ENCODE peak calls at places on chromosomes 6 and 20, in six cellular contexts. P, E, F, S, I and L are unnamed samples.

GRCh38 chr20:2237059-2237458 is 58.7 kb upstream of the TGM3 start:
- DNase-seq in P (peak), E (no peak), F (no peak), S (peak), I (peak), L (no peak)

GRCh38 chr6:166925141-166925996 is 31.0 kb downstream of the RNASET2 start:
- DNase-seq in P (no peak), E (no peak), F (no peak), S (no peak), I (no peak), L (no peak)

GRCh38 chr6:64250126-64250525 is 614.5 kb downstream of the PHF3 start:
- DNase-seq in P (peak), E (no peak), F (no peak), S (no peak), I (peak), L (no peak)

GRCh38 chr6:43798688-43799444 is 28.9 kb downstream of the VEGFA start:
- DNase-seq in P (peak), E (no peak), F (no peak), S (peak), I (peak), L (no peak)

GRCh38 chr6:156762547-156762946 is 14.6 kb upstream of the ARID1B start:
- DNase-seq in P (no peak), E (no peak), F (no peak), S (no peak), I (no peak), L (no peak)

GRCh38 chr6:158793432-158793831 is 25.7 kb downstream of the EZR start:
- DNase-seq in P (no peak), E (no peak), F (no peak), S (no peak), I (peak), L (no peak)

GRCh38 chr20:14612389-14612788 is 275.0 kb upstream of the FLRT3 start:
- DNase-seq in P (no peak), E (no peak), F (no peak), S (no peak), I (peak), L (no peak)

GRCh38 chr6:84575264-84575663 is 189.1 kb downstream of the TBX18 start:
- DNase-seq in P (no peak), E (no peak), F (no peak), S (no peak), I (peak), L (no peak)

GRCh38 chr6:105985816-105986632 is 100.1 kb upstream of the PRDM1 start:
- DNase-seq in P (no peak), E (no peak), F (no peak), S (no peak), I (no peak), L (no peak)

GRCh38 chr6:107811591-107812218 is 12.4 kb downstream of the SCML4 start:
- DNase-seq in P (peak), E (no peak), F (no peak), S (no peak), I (no peak), L (no peak)

GRCh38 chr6:132362318-132363185 is 38.7 kb downstream of the MOXD1 start:
- DNase-seq in P (no peak), E (no peak), F (no peak), S (no peak), I (no peak), L (no peak)

GRCh38 chr20:57986776-57987175 is 241.7 kb downstream of the ANKRD60 start:
- DNase-seq in P (no peak), E (no peak), F (no peak), S (no peak), I (no peak), L (peak)

GRCh38 chr6:22470454-22471368 is 98.7 kb upstream of the HDGFL1 start:
- DNase-seq in P (peak), E (no peak), F (no peak), S (no peak), I (peak), L (no peak)

GRCh38 chr20:25052255-25053206 is 5.4 kb downstream of the ACSS1 start:
- DNase-seq in P (peak), E (no peak), F (no peak), S (no peak), I (no peak), L (no peak)

GRCh38 chr6:131825946-131826345 is 18.1 kb downstream of the ENPP1 start:
- DNase-seq in P (no peak), E (no peak), F (no peak), S (no peak), I (peak), L (no peak)

GRCh38 chr20:26209171-26209941 is 512.7 kb upstream of the ZNF337 start:
- DNase-seq in P (peak), E (peak), F (no peak), S (peak), I (no peak), L (no peak)

GRCh38 chr6:134060491-134061106 is 8.2 kb upstream of the SLC2A12 start:
- DNase-seq in P (peak), E (no peak), F (no peak), S (no peak), I (peak), L (no peak)

GRCh38 chr20:3146732-3147341 is 12.8 kb downstream of the FASTKD5 start:
- DNase-seq in P (no peak), E (no peak), F (no peak), S (no peak), I (peak), L (no peak)

GRCh38 chr20:51628533-51629398 is 86.2 kb upstream of the NFATC2 start:
- DNase-seq in P (no peak), E (no peak), F (no peak), S (no peak), I (peak), L (no peak)

GRCh38 chr20:62854121-62854520 is 7.5 kb downstream of the TCFL5 start:
- DNase-seq in P (no peak), E (no peak), F (no peak), S (no peak), I (no peak), L (no peak)

GRCh38 chr20:24340933-24341332 is 128.5 kb upstream of the SYNDIG1 start:
- DNase-seq in P (no peak), E (no peak), F (no peak), S (no peak), I (no peak), L (no peak)

GRCh38 chr20:24952376-24953203 is 3.5 kb downstream of the CST7 start:
- DNase-seq in P (no peak), E (no peak), F (no peak), S (no peak), I (no peak), L (peak)

GRCh38 chr6:166388605-166389004 is 5.9 kb upstream of the MPC1 start:
- DNase-seq in P (no peak), E (no peak), F (no peak), S (no peak), I (no peak), L (no peak)

GRCh38 chr6:18264338-18265098 is at the start of gene DEK:
- DNase-seq in P (peak), E (peak), F (peak), S (peak), I (peak), L (peak)

GRCh38 chr6:165653196-165653595 is 9.8 kb downstream of the PDE10A start:
- DNase-seq in P (peak), E (no peak), F (no peak), S (no peak), I (peak), L (no peak)

GRCh38 chr6:35496036-35496850 is 636 bp downstream of the TEAD3 start:
- DNase-seq in P (peak), E (no peak), F (no peak), S (peak), I (peak), L (no peak)

GRCh38 chr20:13492001-13492480 is 146.7 kb downstream of the TASP1 start:
- DNase-seq in P (peak), E (no peak), F (no peak), S (peak), I (peak), L (no peak)